ENCODE peak calls at places on chromosomes 16 and 17, in five cellular contexts. M, E, N, R and A are unnamed samples.

GRCh38 chr17:59327891-59328290 is 3.6 kb upstream of the YPEL2 start:
- DNase-seq in M (no peak), E (no peak), N (no peak), R (no peak), A (no peak)

GRCh38 chr16:85897384-85897783 is 1.6 kb upstream of the IRF8 start:
- DNase-seq in M (no peak), E (no peak), N (no peak), R (no peak), A (no peak)

GRCh38 chr17:1398900-1399299 is 1.1 kb downstream of the YWHAE start:
- DNase-seq in M (no peak), E (no peak), N (peak), R (peak), A (peak)

GRCh38 chr16:55264949-55265348 is 59.1 kb upstream of the IRX6 start:
- DNase-seq in M (no peak), E (no peak), N (no peak), R (no peak), A (peak)

GRCh38 chr16:73778872-73779271 is 517.7 kb upstream of the PSMD7 start:
- DNase-seq in M (no peak), E (no peak), N (no peak), R (no peak), A (no peak)

GRCh38 chr16:31253642-31254045 is 6.1 kb upstream of the ITGAM start:
- DNase-seq in M (no peak), E (peak), N (no peak), R (peak), A (no peak)

GRCh38 chr16:83211711-83212110 is 584.9 kb downstream of the CDH13 start:
- DNase-seq in M (no peak), E (no peak), N (no peak), R (no peak), A (no peak)

GRCh38 chr16:3959148-3959547 is 78.6 kb upstream of the CREBBP start:
- DNase-seq in M (no peak), E (no peak), N (peak), R (no peak), A (peak)

GRCh38 chr16:14071576-14072271 is 605 bp downstream of the MRTFB start:
- DNase-seq in M (no peak), E (peak), N (no peak), R (no peak), A (no peak)

GRCh38 chr16:72789465-72789864 is 258.5 kb downstream of the ZFHX3 start:
- DNase-seq in M (no peak), E (no peak), N (no peak), R (no peak), A (no peak)

GRCh38 chr17:73347355-73347754 is 35.6 kb upstream of the CDC42EP4 start:
- DNase-seq in M (no peak), E (no peak), N (peak), R (no peak), A (no peak)

GRCh38 chr16:89275284-89275584 is 57.7 kb downstream of the ZNF778 start:
- DNase-seq in M (no peak), E (no peak), N (no peak), R (no peak), A (no peak)

GRCh38 chr17:4485676-4486646 is 12.7 kb upstream of the SPNS2 start:
- DNase-seq in M (no peak), E (no peak), N (no peak), R (no peak), A (no peak)

GRCh38 chr17:48831549-48831883 is 681 bp downstream of the CALCOCO2 start:
- DNase-seq in M (no peak), E (no peak), N (no peak), R (no peak), A (no peak)

GRCh38 chr17:9959377-9959981 is 54.4 kb upstream of the RCVRN start:
- DNase-seq in M (peak), E (no peak), N (peak), R (peak), A (peak)

GRCh38 chr17:66776999-66777688 is 57.8 kb upstream of the CACNG5 start:
- DNase-seq in M (no peak), E (no peak), N (no peak), R (no peak), A (no peak)

GRCh38 chr17:76382803-76383644 is 1.4 kb upstream of the SPHK1 start:
- DNase-seq in M (no peak), E (no peak), N (peak), R (peak), A (peak)

GRCh38 chr16:55534773-55535172 is 25.9 kb downstream of the LPCAT2 start:
- DNase-seq in M (no peak), E (no peak), N (peak), R (no peak), A (no peak)

GRCh38 chr16:4142268-4142667 is 26.0 kb upstream of the ADCY9 start:
- DNase-seq in M (no peak), E (no peak), N (no peak), R (no peak), A (no peak)

GRCh38 chr16:12420661-12421209 is 383.0 kb downstream of the CPPED1 start:
- DNase-seq in M (peak), E (no peak), N (no peak), R (peak), A (no peak)

GRCh38 chr17:29760279-29760721 is 137.6 kb upstream of the CORO6 start:
- DNase-seq in M (no peak), E (no peak), N (peak), R (no peak), A (peak)

GRCh38 chr16:66309-67182 is 5.9 kb downstream of the RHBDF1 start:
- DNase-seq in M (no peak), E (no peak), N (no peak), R (no peak), A (no peak)

GRCh38 chr16:89350701-89351380 is 133.3 kb downstream of the ZNF778 start:
- DNase-seq in M (no peak), E (no peak), N (no peak), R (no peak), A (peak)

GRCh38 chr17:37493249-37494027 is 3.7 kb downstream of the DUSP14 start:
- DNase-seq in M (peak), E (no peak), N (peak), R (no peak), A (peak)

GRCh38 chr16:48611329-48612137 is 1.6 kb upstream of the N4BP1 start:
- DNase-seq in M (no peak), E (no peak), N (no peak), R (peak), A (no peak)

GRCh38 chr16:19410435-19411153 is 7.1 kb upstream of the TMC5 start:
- DNase-seq in M (no peak), E (peak), N (no peak), R (no peak), A (no peak)

GRCh38 chr17:34756670-34757021 is 177.3 kb downstream of the TMEM132E start:
- DNase-seq in M (no peak), E (no peak), N (no peak), R (no peak), A (no peak)

GRCh38 chr17:8250101-8250500 is 1.0 kb downstream of the PFAS start:
- DNase-seq in M (no peak), E (no peak), N (no peak), R (no peak), A (no peak)

GRCh38 chr16:84607694-84608093 is 10.2 kb downstream of the COTL1 start:
- DNase-seq in M (no peak), E (no peak), N (no peak), R (peak), A (no peak)

GRCh38 chr16:26957283-26957859 is 109.4 kb upstream of the C16orf82 start:
- DNase-seq in M (no peak), E (no peak), N (no peak), R (no peak), A (no peak)

GRCh38 chr16:26959416-26960009 is 107.2 kb upstream of the C16orf82 start:
- DNase-seq in M (no peak), E (no peak), N (no peak), R (no peak), A (no peak)

GRCh38 chr16:26961459-26961858 is 105.3 kb upstream of the C16orf82 start:
- DNase-seq in M (no peak), E (no peak), N (no peak), R (no peak), A (no peak)

DNA sequence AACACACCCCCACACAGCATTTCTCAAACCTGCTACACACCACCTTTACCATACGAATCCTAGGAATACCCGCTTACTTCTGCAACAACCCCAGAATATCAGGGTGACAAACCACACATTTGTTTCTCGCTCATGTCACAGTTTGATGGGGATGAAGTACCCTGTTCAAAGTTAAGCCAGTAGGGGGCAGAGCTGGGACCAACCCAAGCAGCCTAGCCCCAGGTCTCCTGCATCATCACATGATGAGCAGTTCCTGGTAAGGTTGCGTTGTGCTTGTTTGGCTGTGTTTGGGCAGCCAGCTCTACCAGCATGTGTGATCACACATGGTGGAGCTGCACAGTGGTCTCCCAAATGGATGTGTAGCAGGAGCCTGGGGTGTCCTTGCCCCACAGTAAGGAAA is 103.6 kb upstream of the C16orf82 start:
- DNase-seq in M (peak), E (no peak), N (peak), R (peak), A (peak)
- TF ChIP-seq CTCF in M (peak), E (no peak), N (peak), R (peak), A (peak)

DNA sequence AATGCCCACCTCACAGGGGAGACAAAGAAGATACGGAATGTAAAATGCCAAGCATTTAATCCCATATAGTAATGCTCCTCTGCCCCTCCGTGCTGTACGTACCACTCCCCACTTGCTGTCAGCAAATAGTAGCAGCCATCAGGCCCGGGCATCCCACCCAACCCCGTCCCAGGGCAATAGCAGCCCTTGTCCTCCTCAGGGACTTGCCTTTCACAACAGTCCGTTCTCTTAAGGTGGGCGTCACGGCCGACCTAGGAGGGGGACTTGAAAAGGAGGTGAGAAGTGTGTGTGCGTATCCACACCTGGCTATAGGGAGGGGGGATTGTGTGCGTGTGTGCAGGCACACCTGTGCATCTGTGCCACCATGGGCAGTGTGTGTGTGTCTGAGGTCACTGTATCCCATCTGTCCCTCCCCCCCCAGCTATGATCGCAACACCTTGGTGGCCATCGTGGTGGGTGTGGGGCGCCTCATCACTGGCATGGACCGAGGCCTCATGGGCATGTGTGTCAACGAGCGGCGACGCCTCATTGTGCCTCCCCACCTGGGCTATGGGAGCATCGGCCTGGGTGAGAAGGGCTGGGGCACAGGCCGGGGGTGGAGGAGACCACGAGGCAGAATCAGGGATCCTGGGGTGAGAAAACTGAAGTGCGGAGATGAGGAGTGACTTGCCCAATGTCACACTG is 4.0 kb downstream of the FKBP10 start:
- DNase-seq in M (no peak), E (no peak), N (no peak), R (no peak), A (no peak)
- H3K4me3 ChIP-seq in M (no peak), E (no peak), N (no peak), R (no peak), A (no peak)

GRCh38 chr16:2284797-2285576 is 17.1 kb upstream of the RNPS1 start:
- DNase-seq in M (no peak), E (no peak), N (no peak), R (no peak), A (no peak)

GRCh38 chr16:2282262-2282661 is 14.3 kb upstream of the RNPS1 start:
- DNase-seq in M (no peak), E (no peak), N (no peak), R (no peak), A (no peak)

GRCh38 chr16:2284001-2284770 is 16.3 kb upstream of the RNPS1 start:
- DNase-seq in M (no peak), E (no peak), N (no peak), R (no peak), A (no peak)

GRCh38 chr16:2280981-2281542 is 13.1 kb upstream of the RNPS1 start:
- DNase-seq in M (no peak), E (no peak), N (no peak), R (no peak), A (no peak)

DNA sequence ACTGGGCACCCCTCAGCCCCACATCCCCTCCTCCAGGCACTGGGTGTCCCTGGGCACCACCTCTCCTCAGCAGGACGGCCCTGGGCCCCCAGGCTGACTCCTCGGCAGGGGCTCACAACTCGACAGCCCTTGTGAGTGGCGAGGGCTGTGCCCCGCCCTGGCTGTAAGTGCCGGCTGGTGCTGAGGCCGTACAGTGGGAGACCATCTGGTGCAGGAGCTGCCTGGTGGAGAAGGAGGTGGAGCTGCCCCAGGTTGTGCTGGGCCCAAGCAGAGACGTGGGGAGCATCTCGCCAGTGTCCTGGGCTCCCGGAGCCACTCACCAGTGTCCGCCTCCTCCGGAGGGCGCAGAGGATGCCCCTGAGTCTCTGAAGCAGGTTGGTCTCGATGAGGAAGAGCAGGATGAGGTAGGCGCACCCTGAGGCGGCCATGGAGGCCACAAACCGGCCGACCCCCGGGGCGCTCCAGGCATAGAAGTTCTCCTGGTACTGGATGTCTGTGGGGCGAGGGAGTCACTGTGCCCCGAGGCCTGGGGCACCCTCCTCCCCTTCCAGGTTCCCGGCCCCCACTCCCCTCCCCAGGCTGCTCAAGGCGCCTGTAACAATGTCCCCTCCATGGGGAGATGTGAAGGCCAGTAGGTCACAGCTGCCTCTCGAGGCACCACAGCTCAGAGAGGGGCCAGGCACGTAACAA is 15.1 kb upstream of the RNPS1 start:
- DNase-seq in M (no peak), E (no peak), N (no peak), R (no peak), A (no peak)
- TF ChIP-seq CTCF in M (no peak), E (no peak), N (no peak), R (no peak), A (no peak)

GRCh38 chr16:68283840-68284595 is 19.7 kb downstream of the SLC7A6 start:
- DNase-seq in M (no peak), E (peak), N (no peak), R (no peak), A (peak)

GRCh38 chr16:68282064-68282452 is 17.7 kb downstream of the SLC7A6 start:
- DNase-seq in M (no peak), E (no peak), N (no peak), R (no peak), A (no peak)

GRCh38 chr16:68284847-68285246 is 20.5 kb downstream of the SLC7A6 start:
- DNase-seq in M (no peak), E (no peak), N (no peak), R (no peak), A (no peak)

GRCh38 chr16:68281368-68282063 is 17.2 kb downstream of the SLC7A6 start:
- DNase-seq in M (no peak), E (no peak), N (no peak), R (no peak), A (no peak)

GRCh38 chr16:68283346-68283745 is 19.0 kb downstream of the SLC7A6 start:
- DNase-seq in M (no peak), E (no peak), N (no peak), R (no peak), A (no peak)
- H3K4me3 ChIP-seq in M (no peak), E (no peak), N (no peak), R (no peak), A (no peak)

GRCh38 chr17:78780852-78781338 is 1.2 kb downstream of the CYTH1 start:
- DNase-seq in M (no peak), E (no peak), N (peak), R (no peak), A (no peak)
- TF ChIP-seq CTCF in M (no peak), E (no peak), N (no peak), R (no peak), A (no peak)

GRCh38 chr17:44095388-44095646 is 24.8 kb downstream of the G6PC3 start:
- DNase-seq in M (no peak), E (no peak), N (no peak), R (no peak), A (no peak)
- H3K4me3 ChIP-seq in M (peak), E (peak), N (no peak), R (peak), A (peak)

GRCh38 chr16:71276589-71277334 is 12.4 kb downstream of the CMTR2 start:
- DNase-seq in M (no peak), E (no peak), N (no peak), R (peak), A (no peak)
- TF ChIP-seq CTCF in M (no peak), E (no peak), N (no peak), R (no peak), A (no peak)